ENCODE peak calls at places on chromosomes 13 and 19, in four cellular contexts. R is iris pigment epithelial cell, S is NCI-H2029, F is progenitor cell of endocrine pancreas. L is an unnamed sample.

GRCh38 chr13:81916471-81916870 is 1575.5 kb upstream of the SPRY2 start:
- DNase-seq in R (peak; percentile 10), S (no peak), F (no peak), L (no peak)

GRCh38 chr13:29908411-29908810 is 58.0 kb upstream of the UBL3 start:
- DNase-seq in R (peak; percentile 10), S (no peak), F (no peak), L (no peak)

GRCh38 chr13:43520331-43520730 is 266.4 kb downstream of the ENOX1 start:
- DNase-seq in R (no peak), S (no peak), F (no peak), L (no peak)

GRCh38 chr19:18513868-18514267 is 8.0 kb downstream of the ELL start:
- DNase-seq in R (no peak), S (no peak), F (no peak), L (no peak)

GRCh38 chr13:40446365-40446764 is 220.1 kb downstream of the FOXO1 start:
- DNase-seq in R (peak; percentile 31), S (peak; percentile 5), F (no peak), L (no peak)

GRCh38 chr19:9785367-9786331 is 17.1 kb upstream of the ZNF846 start:
- DNase-seq in R (peak; percentile 95), S (peak; percentile 98), F (peak; percentile 96), L (peak; percentile 86)

GRCh38 chr19:31312004-31312403 is 37.2 kb downstream of the TSHZ3 start:
- DNase-seq in R (peak; percentile 94), S (no peak), F (no peak), L (no peak)

GRCh38 chr13:27336005-27336673 is 65.5 kb downstream of the RASL11A start:
- DNase-seq in R (peak; percentile 61), S (no peak), F (no peak), L (no peak)

L was measured in HuH-7.5.